ENCODE peak calls at places on chromosomes 11 and 22, in six cellular contexts. E, G, D, M, R and V are unnamed samples.

GRCh38 chr11:59182457-59183151 is 10.7 kb downstream of the DTX4 start:
- DNase-seq in G (no peak), R (no peak), M (no peak), D (no peak), E (no peak), V (no peak)

GRCh38 chr22:46267431-46268279 is at the start of gene TTC38:
- DNase-seq in D (no peak), R (peak), M (peak), E (peak), G (peak), V (peak)

GRCh38 chr11:62545437-62546243 is 966 bp downstream of the AHNAK start:
- DNase-seq in D (peak), M (peak), E (peak), R (peak), G (peak), V (no peak)

GRCh38 chr22:50250555-50251471 is at the start of gene HDAC10:
- DNase-seq in R (no peak), D (no peak), E (peak), G (peak), M (peak), V (no peak)

GRCh38 chr11:83454674-83455073 is 168.5 kb upstream of the CCDC90B start:
- DNase-seq in R (no peak), E (no peak), M (no peak), G (no peak), D (no peak), V (no peak)

GRCh38 chr11:75815345-75815983 is 454 bp downstream of the UVRAG start:
- DNase-seq in R (no peak), M (no peak), E (no peak), D (no peak), G (no peak), V (peak)

GRCh38 chr22:30017375-30017774 is 62.9 kb upstream of the HORMAD2 start:
- DNase-seq in D (no peak), G (no peak), E (no peak), M (no peak), R (no peak), V (no peak)

GRCh38 chr11:8709002-8709672 is 26.5 kb downstream of the RPL27A start:
- DNase-seq in R (peak), D (peak), M (peak), E (peak), G (peak), V (no peak)

GRCh38 chr22:50189184-50189848 is 3.6 kb downstream of the TRABD start:
- DNase-seq in M (no peak), E (no peak), R (no peak), G (peak), D (no peak), V (no peak)

GRCh38 chr11:43922974-43923326 is 19.5 kb upstream of the C11orf96 start:
- DNase-seq in G (no peak), M (peak), D (no peak), R (no peak), E (no peak), V (no peak)
- H3K27ac ChIP-seq in G (peak), M (peak), D (peak), R (peak), E (peak), V (peak)

GRCh38 chr11:129075757-129076156 is 116.4 kb downstream of the ARHGAP32 start:
- DNase-seq in G (no peak), M (no peak), R (no peak), D (no peak), E (no peak), V (no peak)

GRCh38 chr11:129077191-129077590 is 114.9 kb downstream of the ARHGAP32 start:
- DNase-seq in D (no peak), G (no peak), M (no peak), R (no peak), E (no peak), V (no peak)
- H3K27ac ChIP-seq in D (no peak), G (no peak), M (no peak), R (no peak), E (no peak), V (no peak)

DNA sequence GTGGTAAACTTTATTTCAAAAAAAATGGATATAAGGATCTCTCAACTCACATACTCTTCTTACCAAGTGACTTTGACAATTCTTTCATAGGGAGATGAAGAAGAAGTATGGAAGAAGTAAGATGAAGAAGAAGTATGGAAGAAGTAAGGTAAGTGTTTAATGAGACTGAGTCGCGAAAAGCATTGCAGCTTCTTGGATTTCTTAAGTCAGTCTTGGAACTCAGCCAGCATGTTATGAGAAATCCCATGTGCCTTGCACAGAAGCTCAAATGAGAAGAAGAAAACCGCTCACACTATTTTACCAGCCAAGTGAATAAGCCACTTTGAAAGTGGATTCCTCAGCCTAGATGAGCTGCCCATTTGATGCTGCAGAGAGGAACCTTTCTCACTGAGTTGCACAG is 332.0 kb upstream of the CCDC179 start:
- DNase-seq in R (no peak), E (no peak), M (no peak), G (no peak), D (no peak), V (no peak)
- H3K27ac ChIP-seq in R (no peak), E (no peak), M (no peak), G (no peak), D (no peak), V (no peak)

GRCh38 chr22:38040953-38041759 is 16.0 kb upstream of the PICK1 start:
- DNase-seq in D (no peak), G (no peak), E (no peak), M (no peak), R (no peak), V (no peak)
- H3K27ac ChIP-seq in D (no peak), G (no peak), E (no peak), M (no peak), R (no peak), V (peak)

GRCh38 chr22:25082096-25082495 is 117.6 kb upstream of the CRYBB3 start:
- DNase-seq in D (no peak), M (no peak), E (no peak), G (no peak), R (no peak), V (no peak)
- H3K27ac ChIP-seq in D (no peak), M (peak), E (no peak), G (no peak), R (no peak), V (no peak)

DNA sequence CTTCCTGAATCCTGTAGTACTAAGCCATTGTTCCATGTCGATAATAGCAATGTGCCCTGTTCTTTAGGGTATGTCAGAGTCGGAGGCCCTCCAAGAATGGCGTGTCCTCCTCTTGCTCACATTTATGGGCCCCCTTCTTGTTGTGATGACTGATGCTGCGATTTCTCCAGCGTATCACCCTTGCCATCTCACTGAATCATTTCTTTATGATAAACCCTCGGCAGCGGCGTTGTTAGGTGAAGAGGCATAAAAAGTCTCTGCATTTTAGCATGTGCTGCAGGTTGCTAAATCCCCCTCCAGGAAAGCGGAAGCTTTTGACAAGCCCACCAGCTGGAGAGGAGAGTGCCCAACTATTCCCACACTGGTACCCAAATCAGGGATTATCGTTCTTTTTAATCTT is 1045.3 kb downstream of the BRD1 start:
- DNase-seq in G (no peak), M (no peak), D (no peak), R (peak), E (no peak), V (no peak)
- H3K27ac ChIP-seq in G (no peak), M (no peak), D (no peak), R (no peak), E (no peak), V (no peak)